ENCODE peak calls at places on chromosome 9, in seven cellular contexts. G is EL; M is GM20000; O is omental fat pad; J is tibial artery; N is Kasumi-1; Y is activated CD4-positive, alpha-beta T cell treated with anti-CD3 and anti-CD28 coated beads, Interleukin-2, amount 10 ng/mL, durations not matched to agents 7 days and 5 days. L is an unnamed sample.

GRCh38 chr9:117649126-117649525 is 55.1 kb upstream of the TLR4 start:
- DNase-seq in J (no peak), N (no peak), M (no peak), O (no peak), Y (no peak), G (no peak), L (no peak)

GRCh38 chr9:85717220-85717619 is 24.5 kb downstream of the AGTPBP1 start:
- DNase-seq in M (no peak), Y (no peak), J (no peak), O (no peak), G (no peak), N (no peak), L (no peak)

GRCh38 chr9:12666813-12667212 is 26.4 kb upstream of the TYRP1 start:
- DNase-seq in N (no peak), G (peak; percentile 11), Y (no peak), J (no peak), M (no peak), O (no peak), L (no peak)

GRCh38 chr9:97316904-97317303 is 9.4 kb downstream of the CCDC180 start:
- DNase-seq in G (no peak), Y (no peak), J (no peak), M (no peak), N (no peak), O (no peak), L (no peak)

GRCh38 chr9:136255166-136255538 is 9.5 kb upstream of the QSOX2 start:
- DNase-seq in Y (no peak), N (no peak), J (no peak), G (peak; percentile 74), O (no peak), M (no peak), L (no peak)

GRCh38 chr9:120366646-120367019 is 213.3 kb downstream of the CDK5RAP2 start:
- DNase-seq in O (no peak), Y (no peak), J (peak; percentile 62), G (peak; percentile 98), M (no peak), N (peak; percentile 4), L (peak; percentile 96)

GRCh38 chr9:136603901-136604816 is 58.3 kb upstream of the NOTCH1 start:
- DNase-seq in N (no peak), O (no peak), G (no peak), Y (no peak), M (peak; percentile 48), J (no peak), L (no peak)

GRCh38 chr9:5326893-5327548 is 12.7 kb downstream of the RLN1 start:
- DNase-seq in N (no peak), O (no peak), G (no peak), M (no peak), Y (peak; percentile 17), J (no peak), L (no peak)

GRCh38 chr9:109705515-109705914 is 74.5 kb upstream of the PALM2AKAP2 start:
- DNase-seq in O (no peak), G (peak; percentile 57), J (no peak), M (no peak), N (no peak), Y (no peak), L (peak; percentile 56)

GRCh38 chr9:112945620-112946208 is 55.0 kb upstream of the SLC46A2 start:
- DNase-seq in Y (no peak), G (no peak), N (no peak), M (no peak), J (no peak), O (no peak), L (no peak)

GRCh38 chr9:89817186-89817960 is 212.6 kb downstream of the GADD45G start:
- DNase-seq in M (no peak), O (no peak), N (no peak), G (no peak), J (no peak), Y (no peak), L (no peak)

GRCh38 chr9:109311731-109312130 is 9.1 kb downstream of the EPB41L4B start:
- DNase-seq in O (no peak), G (no peak), M (peak; percentile 42), N (no peak), J (no peak), Y (no peak), L (no peak)

GRCh38 chr9:121424024-121424432 is 54.0 kb upstream of the STOM start:
- DNase-seq in J (no peak), Y (no peak), G (no peak), M (no peak), O (no peak), N (no peak), L (no peak)

GRCh38 chr9:76761448-76761847 is 2.8 kb upstream of the PCA3 start:
- DNase-seq in N (peak; percentile 19), G (peak; percentile 9), Y (no peak), M (no peak), O (no peak), J (no peak), L (peak; percentile 3)

GRCh38 chr9:95107001-95107749 is 210.3 kb downstream of the FANCC start:
- DNase-seq in G (no peak), N (no peak), M (no peak), J (peak; percentile 79), O (no peak), Y (no peak), L (no peak)

GRCh38 chr9:91603940-91604339 is 180.3 kb upstream of the NFIL3 start:
- DNase-seq in Y (no peak), J (no peak), O (no peak), G (no peak), N (no peak), M (no peak), L (no peak)

GRCh38 chr9:138024131-138024530 is 146.5 kb downstream of the CACNA1B start:
- DNase-seq in Y (no peak), G (no peak), M (no peak), N (no peak), O (no peak), J (peak; percentile 58), L (no peak)

GRCh38 chr9:32015795-32016194 is 368.6 kb upstream of the ACO1 start:
- DNase-seq in M (no peak), N (no peak), G (no peak), O (no peak), Y (no peak), J (no peak), L (no peak)

GRCh38 chr9:77011973-77012817 is 7.3 kb upstream of the FOXB2 start:
- DNase-seq in J (no peak), G (peak; percentile 63), M (peak; percentile 71), N (peak; percentile 17), Y (peak; percentile 64), O (peak; percentile 49), L (peak; percentile 15)

GRCh38 chr9:127437497-127438264 is 13.5 kb downstream of the ZNF79 start:
- DNase-seq in G (no peak), N (peak; percentile 63), O (no peak), J (no peak), M (no peak), Y (no peak), L (no peak)

GRCh38 chr9:132784286-132784820 is 93.7 kb downstream of the AK8 start:
- DNase-seq in Y (no peak), O (no peak), J (no peak), G (no peak), N (no peak), M (no peak), L (no peak)

GRCh38 chr9:127402401-127403090 is 5.6 kb downstream of the SLC2A8 start:
- DNase-seq in Y (no peak), M (no peak), G (no peak), N (no peak), O (no peak), J (no peak), L (no peak)

GRCh38 chr9:128094950-128095544 is 27.0 kb downstream of the SLC25A25 start:
- DNase-seq in J (no peak), G (no peak), M (no peak), N (no peak), O (no peak), Y (no peak), L (no peak)

GRCh38 chr9:135137398-135137832 is 49.9 kb downstream of the OLFM1 start:
- DNase-seq in O (no peak), M (no peak), N (no peak), Y (no peak), G (no peak), J (no peak), L (peak; percentile 30)

GRCh38 chr9:120436937-120437592 is 142.9 kb downstream of the CDK5RAP2 start:
- DNase-seq in M (no peak), G (peak; percentile 20), N (no peak), J (peak; percentile 71), O (no peak), Y (no peak), L (no peak)

GRCh38 chr9:127741831-127742434 is 6.8 kb upstream of the TOR2A start:
- DNase-seq in G (peak; percentile 78), M (no peak), O (peak; percentile 61), J (no peak), N (no peak), Y (no peak), L (peak; percentile 51)

GRCh38 chr9:109499631-109500120 is 1.6 kb upstream of the PTPN3 start:
- DNase-seq in O (peak; percentile 35), Y (no peak), J (peak; percentile 82), N (no peak), G (peak; percentile 61), M (no peak), L (no peak)

GRCh38 chr9:134709512-134710270 is 68.1 kb downstream of the COL5A1 start:
- DNase-seq in O (no peak), N (no peak), G (no peak), Y (no peak), M (no peak), J (peak; percentile 82), L (peak; percentile 30)

L was measured in AG10803.